ENCODE peak calls at places on chromosomes 1 and 21, in four cellular contexts. One of them, this sample, is unnamed.

GRCh38 chr1:95207223-95207935 is 26.6 kb upstream of the RWDD3 start:
- DNase-seq in K562: no peak
- DNase-seq in GM12878: no peak
- DNase-seq in HepG2: no peak
- DNase-seq in this sample: no peak

GRCh38 chr21:42239556-42239955 is 20.6 kb downstream of the ABCG1 start:
- DNase-seq in GM12878: no peak
- DNase-seq in HepG2: no peak
- DNase-seq in K562: no peak
- DNase-seq in this sample: no peak

GRCh38 chr1:92567211-92567868 is 80.6 kb upstream of the GFI1 start:
- DNase-seq in HepG2: no peak
- DNase-seq in K562: no peak
- DNase-seq in GM12878: no peak
- DNase-seq in this sample: no peak

GRCh38 chr21:28781602-28782274 is 210.9 kb downstream of the LTN1 start:
- DNase-seq in HepG2: peak
- DNase-seq in K562: peak
- DNase-seq in GM12878: no peak
- DNase-seq in this sample: no peak

GRCh38 chr1:62295921-62296451 is 23.2 kb downstream of the KANK4 start:
- DNase-seq in K562: no peak
- DNase-seq in HepG2: no peak
- DNase-seq in GM12878: peak
- DNase-seq in this sample: no peak

GRCh38 chr1:78005755-78006154 is 1.0 kb downstream of the DNAJB4 start:
- DNase-seq in GM12878: no peak
- DNase-seq in HepG2: peak
- DNase-seq in K562: no peak
- DNase-seq in this sample: no peak

GRCh38 chr1:225657462-225657989 is 4.6 kb upstream of the ENAH start:
- DNase-seq in HepG2: peak
- DNase-seq in GM12878: no peak
- DNase-seq in K562: no peak
- DNase-seq in this sample: no peak

GRCh38 chr1:241063281-241063680 is 293.7 kb downstream of the RGS7 start:
- DNase-seq in K562: no peak
- DNase-seq in GM12878: no peak
- DNase-seq in HepG2: no peak
- DNase-seq in this sample: no peak

GRCh38 chr1:22710688-22711024 is at the start of gene EPHB2:
- DNase-seq in GM12878: no peak
- DNase-seq in HepG2: no peak
- DNase-seq in K562: peak
- DNase-seq in this sample: peak

GRCh38 chr1:15849775-15850449 is 2.4 kb downstream of the SPEN start:
- DNase-seq in GM12878: no peak
- DNase-seq in HepG2: peak
- DNase-seq in K562: peak
- DNase-seq in this sample: peak

GRCh38 chr1:998905-999796 is 746 bp downstream of the HES4 start:
- DNase-seq in GM12878: no peak
- DNase-seq in K562: peak
- DNase-seq in HepG2: no peak
- DNase-seq in this sample: no peak

GRCh38 chr1:47624531-47624930 is 186.7 kb downstream of the FOXD2 start:
- DNase-seq in HepG2: peak
- DNase-seq in GM12878: no peak
- DNase-seq in K562: peak
- DNase-seq in this sample: no peak

GRCh38 chr1:161930064-161930463 is 93.6 kb downstream of the OLFML2B start:
- DNase-seq in HepG2: no peak
- DNase-seq in GM12878: no peak
- DNase-seq in K562: no peak
- DNase-seq in this sample: no peak

GRCh38 chr1:54459714-54460113 is 53.5 kb upstream of the SSBP3 start:
- DNase-seq in K562: peak
- DNase-seq in GM12878: no peak
- DNase-seq in HepG2: peak
- DNase-seq in this sample: no peak

GRCh38 chr1:10717296-10718082 is 79.0 kb downstream of the CASZ1 start:
- DNase-seq in K562: peak
- DNase-seq in GM12878: no peak
- DNase-seq in HepG2: no peak
- DNase-seq in this sample: no peak

GRCh38 chr1:32798679-32799416 is 18.3 kb downstream of the YARS1 start:
- DNase-seq in K562: no peak
- DNase-seq in HepG2: no peak
- DNase-seq in GM12878: peak
- DNase-seq in this sample: no peak

GRCh38 chr1:38113080-38113743 is 66.6 kb upstream of the POU3F1 start:
- DNase-seq in K562: no peak
- DNase-seq in HepG2: no peak
- DNase-seq in GM12878: no peak
- DNase-seq in this sample: no peak

GRCh38 chr21:46092811-46093667 is 4.9 kb upstream of the COL6A2 start:
- DNase-seq in GM12878: no peak
- DNase-seq in K562: no peak
- DNase-seq in HepG2: no peak
- DNase-seq in this sample: no peak

GRCh38 chr21:18877932-18878331 is 474.3 kb upstream of the TMPRSS15 start:
- DNase-seq in HepG2: no peak
- DNase-seq in GM12878: no peak
- DNase-seq in K562: no peak
- DNase-seq in this sample: no peak

GRCh38 chr1:11176081-11176706 is 13.0 kb upstream of the ANGPTL7 start:
- DNase-seq in HepG2: no peak
- DNase-seq in GM12878: no peak
- DNase-seq in K562: no peak
- DNase-seq in this sample: peak

GRCh38 chr21:37145635-37146111 is 72.6 kb downstream of the TTC3 start:
- DNase-seq in K562: no peak
- DNase-seq in HepG2: no peak
- DNase-seq in GM12878: no peak
- DNase-seq in this sample: no peak
- TF ChIP-seq TCF7 in K562: no peak
- TF ChIP-seq TCF7 in HepG2: no peak
- TF ChIP-seq TCF7 in GM12878: no peak
- TF ChIP-seq TCF7 in this sample: no peak

GRCh38 chr1:233111731-233112130 is 161.3 kb downstream of the NTPCR start:
- DNase-seq in GM12878: no peak
- DNase-seq in HepG2: no peak
- DNase-seq in K562: no peak
- DNase-seq in this sample: no peak
- TF ChIP-seq ATF2 in GM12878: no peak
- TF ChIP-seq ATF2 in HepG2: no peak
- TF ChIP-seq ATF2 in K562: no peak
- TF ChIP-seq ATF2 in this sample: no peak

DNA sequence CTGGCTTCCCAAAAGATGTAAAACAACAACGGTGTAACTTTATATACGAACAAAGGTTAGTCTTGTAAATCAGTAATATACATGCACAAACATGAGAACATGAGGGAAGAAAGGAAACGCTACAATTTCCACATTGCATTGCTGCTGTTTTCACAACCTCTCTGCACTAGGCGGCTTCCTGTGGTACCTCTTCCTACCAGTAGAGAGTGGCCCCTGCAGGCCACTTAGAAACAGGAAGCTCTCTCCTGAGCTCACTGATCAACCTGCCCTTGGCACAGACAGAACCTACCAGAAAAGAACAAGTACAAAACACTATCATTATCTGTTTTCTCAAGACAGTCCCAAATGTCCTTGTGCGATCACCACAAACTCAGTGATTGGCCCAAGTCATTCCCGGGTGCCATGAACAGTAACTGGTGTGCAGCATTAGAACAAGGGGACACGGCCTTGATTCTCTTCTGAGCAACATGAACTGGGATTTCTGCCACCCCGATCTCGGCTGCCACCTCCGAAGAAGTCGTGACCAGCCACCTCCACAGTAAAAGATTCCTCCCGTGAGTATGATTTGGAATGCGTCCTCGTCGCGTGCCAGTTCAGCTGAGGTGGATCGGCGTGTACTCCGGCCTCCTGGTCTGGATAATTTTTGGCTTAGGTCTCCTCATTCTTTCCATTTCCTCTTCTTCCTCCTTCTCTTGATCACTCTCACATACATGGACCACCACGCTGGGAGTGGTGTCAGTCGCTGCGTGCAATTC is 5.7 kb upstream of the KCNE1 start:
- DNase-seq in HepG2: peak
- DNase-seq in K562: no peak
- DNase-seq in GM12878: no peak
- DNase-seq in this sample: no peak
- TF ChIP-seq TCF7 in HepG2: no peak
- TF ChIP-seq TCF7 in K562: no peak
- TF ChIP-seq TCF7 in GM12878: no peak
- TF ChIP-seq TCF7 in this sample: no peak

GRCh38 chr21:44930543-44930981 is 9.3 kb upstream of the SLX9 start:
- DNase-seq in GM12878: no peak
- DNase-seq in K562: no peak
- DNase-seq in HepG2: no peak
- DNase-seq in this sample: no peak
- TF ChIP-seq ATF2 in GM12878: no peak
- TF ChIP-seq ATF2 in K562: no peak
- TF ChIP-seq ATF2 in HepG2: no peak
- TF ChIP-seq ATF2 in this sample: no peak

GRCh38 chr1:20997602-20998235 is 179.0 kb downstream of the EIF4G3 start:
- DNase-seq in HepG2: no peak
- DNase-seq in GM12878: no peak
- DNase-seq in K562: no peak
- DNase-seq in this sample: no peak

GRCh38 chr1:20988943-20989342 is 187.8 kb downstream of the EIF4G3 start:
- DNase-seq in HepG2: no peak
- DNase-seq in K562: no peak
- DNase-seq in GM12878: no peak
- DNase-seq in this sample: no peak

GRCh38 chr1:20994176-20994575 is 182.5 kb downstream of the EIF4G3 start:
- DNase-seq in K562: no peak
- DNase-seq in GM12878: no peak
- DNase-seq in HepG2: no peak
- DNase-seq in this sample: no peak

GRCh38 chr1:20992327-20993056 is 184.2 kb downstream of the EIF4G3 start:
- DNase-seq in GM12878: no peak
- DNase-seq in K562: no peak
- DNase-seq in HepG2: no peak
- DNase-seq in this sample: no peak

DNA sequence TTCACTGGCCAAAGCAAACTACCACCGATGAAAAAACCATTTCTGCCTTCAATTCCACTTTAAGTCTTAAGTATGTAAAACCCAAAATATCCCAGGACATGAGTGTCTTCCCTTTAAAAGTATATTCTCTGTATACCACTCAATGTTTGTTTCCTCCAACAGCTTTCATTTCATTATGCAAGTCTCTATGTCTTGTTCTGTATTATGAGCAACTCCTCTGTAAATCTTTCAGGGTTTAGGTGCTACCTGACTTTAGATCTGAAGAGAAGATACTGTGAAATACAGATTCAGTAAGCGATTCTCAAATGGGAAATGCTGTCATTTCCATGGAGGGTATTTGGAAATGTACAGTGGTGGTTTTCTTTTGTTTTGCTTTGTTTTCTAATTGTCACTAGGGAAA is 183.0 kb downstream of the EIF4G3 start:
- DNase-seq in HepG2: no peak
- DNase-seq in GM12878: no peak
- DNase-seq in K562: no peak
- DNase-seq in this sample: no peak
- TF ChIP-seq TCF7 in HepG2: no peak
- TF ChIP-seq TCF7 in GM12878: no peak
- TF ChIP-seq TCF7 in K562: no peak
- TF ChIP-seq TCF7 in this sample: no peak

GRCh38 chr1:31626451-31627202 is 9.1 kb downstream of the HCRTR1 start:
- DNase-seq in HepG2: no peak
- DNase-seq in GM12878: no peak
- DNase-seq in K562: peak
- DNase-seq in this sample: no peak

GRCh38 chr1:31628931-31629582 is 11.6 kb downstream of the HCRTR1 start:
- DNase-seq in K562: no peak
- DNase-seq in GM12878: no peak
- DNase-seq in HepG2: no peak
- DNase-seq in this sample: no peak

GRCh38 chr1:31627930-31628421 is 10.5 kb downstream of the HCRTR1 start:
- DNase-seq in K562: no peak
- DNase-seq in GM12878: no peak
- DNase-seq in HepG2: no peak
- DNase-seq in this sample: no peak

GRCh38 chr1:31625561-31626272 is 8.2 kb downstream of the HCRTR1 start:
- DNase-seq in K562: no peak
- DNase-seq in HepG2: no peak
- DNase-seq in GM12878: no peak
- DNase-seq in this sample: no peak

DNA sequence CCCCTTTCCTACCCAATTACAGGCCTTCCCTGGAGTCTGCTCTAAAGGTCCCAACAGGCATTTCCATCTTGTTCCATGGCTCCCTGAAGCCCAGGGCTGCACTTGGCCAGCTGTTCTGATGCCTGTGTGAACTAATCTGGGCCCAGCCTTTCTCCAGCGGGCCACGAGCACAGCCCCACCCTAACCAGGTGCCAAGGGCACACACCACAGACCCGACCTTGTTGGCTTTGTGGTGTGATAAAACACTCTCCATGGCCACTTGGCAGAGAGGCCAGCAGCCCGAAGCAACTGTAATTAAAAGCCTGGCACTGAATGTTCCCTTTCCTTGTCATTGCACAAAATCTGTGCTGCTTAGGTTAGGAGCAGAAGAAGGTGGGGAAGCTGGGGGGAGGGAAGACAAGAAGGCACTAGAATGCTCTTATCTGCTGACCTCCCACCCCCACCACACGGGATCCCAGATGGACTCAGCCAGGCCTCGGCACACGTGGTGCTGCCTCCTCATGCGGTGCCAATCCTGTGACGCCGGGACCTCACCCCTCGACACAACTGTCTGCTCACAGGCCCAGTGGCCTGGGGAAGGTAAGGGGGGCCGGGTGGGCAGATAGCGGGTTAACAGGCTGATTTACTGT is 9.9 kb downstream of the HCRTR1 start:
- DNase-seq in GM12878: no peak
- DNase-seq in HepG2: no peak
- DNase-seq in K562: peak
- DNase-seq in this sample: no peak
- TF ChIP-seq ATF2 in GM12878: no peak
- TF ChIP-seq ATF2 in HepG2: no peak
- TF ChIP-seq ATF2 in K562: no peak
- TF ChIP-seq ATF2 in this sample: no peak

This sample was measured in WTC11.